ENCODE peak calls at places on chromosomes 1 and 21, in eight cellular contexts. M, H, A, W, X, L, V and S are unnamed samples.
A peak's percentile ranks its signal among the peaks of the same experiment; 100 is the strongest.

GRCh38 chr21:32334980-32335471 is 36.4 kb downstream of the MRAP start:
- DNase-seq in M (no peak), H (no peak), A (no peak), W (no peak), X (no peak), L (no peak), V (no peak), S (peak; percentile 66)

GRCh38 chr1:70072239-70072751 is 133.1 kb downstream of the LRRC40 start:
- DNase-seq in M (no peak), H (no peak), A (no peak), W (no peak), X (no peak), L (no peak), V (no peak), S (no peak)

GRCh38 chr1:119713039-119713537 is 1.4 kb downstream of the PHGDH start:
- DNase-seq in M (peak; percentile 18), H (no peak), A (no peak), W (no peak), X (no peak), L (peak; percentile 33), V (peak; percentile 50), S (no peak)

GRCh38 chr1:46687095-46687659 is 15.5 kb downstream of the TEX38 start:
- DNase-seq in M (no peak), H (no peak), A (no peak), W (no peak), X (no peak), L (no peak), V (no peak), S (peak; percentile 80)

GRCh38 chr1:41103761-41104160 is 82.2 kb upstream of the SLFNL1 start:
- DNase-seq in M (no peak), H (no peak), A (no peak), W (no peak), X (no peak), L (no peak), V (no peak), S (no peak)

GRCh38 chr1:226223157-226223785 is at the start of gene MIXL1:
- DNase-seq in M (peak; percentile 13), H (no peak), A (no peak), W (no peak), X (no peak), L (no peak), V (peak; percentile 38), S (no peak)

GRCh38 chr1:178330153-178330552 is 166.6 kb downstream of the CLEC20A start:
- DNase-seq in M (no peak), H (no peak), A (no peak), W (no peak), X (no peak), L (no peak), V (no peak), S (no peak)

GRCh38 chr1:17207966-17208418 is 3.1 kb downstream of the PADI1 start:
- DNase-seq in M (no peak), H (no peak), A (peak; percentile 83), W (peak; percentile 70), X (no peak), L (peak; percentile 86), V (peak; percentile 57), S (no peak)

GRCh38 chr1:235901461-235901860 is 34.8 kb upstream of the LYST start:
- DNase-seq in M (no peak), H (no peak), A (no peak), W (peak; percentile 31), X (no peak), L (no peak), V (no peak), S (no peak)

GRCh38 chr1:108561145-108561458 is 1.2 kb downstream of the EEIG2 start:
- DNase-seq in M (no peak), H (no peak), A (no peak), W (no peak), X (no peak), L (no peak), V (no peak), S (no peak)